ENCODE peak calls at places on chromosomes 3 and 15, in four cellular contexts. R is CD4-positive, alpha-beta T cell; Z is activated CD4-positive, CD25-positive, alpha-beta regulatory T cell; I is neuronal stem cell. P is an unnamed sample.

GRCh38 chr15:31434418-31435255 is 108.0 kb downstream of the KLF13 start:
- DNase-seq in I (no peak), R (peak), Z (peak), P (no peak)

GRCh38 chr3:56919137-56919796 is 117.5 kb upstream of the ARHGEF3 start:
- DNase-seq in I (no peak), R (no peak), Z (no peak), P (peak)

GRCh38 chr3:172312006-172312405 is 136.2 kb downstream of the GHSR start:
- DNase-seq in Z (no peak), R (no peak), I (no peak), P (no peak)

GRCh38 chr15:57156210-57156887 is 220.0 kb upstream of the CGNL1 start:
- DNase-seq in Z (no peak), R (no peak), I (no peak), P (no peak)

GRCh38 chr3:140128217-140129137 is 193.5 kb downstream of the CLSTN2 start:
- DNase-seq in Z (no peak), I (peak), R (no peak), P (peak)

GRCh38 chr15:92906563-92907081 is 6.5 kb downstream of the CHD2 start:
- DNase-seq in R (peak), Z (no peak), I (no peak), P (no peak)

GRCh38 chr3:112097378-112097777 is 11.2 kb downstream of the C3orf52 start:
- DNase-seq in R (no peak), Z (no peak), I (no peak), P (peak)

GRCh38 chr3:122577409-122578028 is at the start of gene PARP15:
- DNase-seq in I (no peak), Z (peak), R (peak), P (no peak)

GRCh38 chr3:122774564-122774963 is 19.1 kb downstream of the HSPBAP1 start:
- DNase-seq in R (no peak), I (no peak), Z (no peak), P (no peak)

GRCh38 chr3:128435561-128435960 is 31.1 kb downstream of the DNAJB8 start:
- DNase-seq in R (no peak), I (no peak), Z (no peak), P (no peak)

GRCh38 chr3:30733229-30733628 is 126.8 kb downstream of the TGFBR2 start:
- DNase-seq in Z (no peak), I (no peak), R (no peak), P (no peak)

GRCh38 chr3:52831500-52832301 is 1.2 kb upstream of the ITIH4 start:
- DNase-seq in Z (no peak), I (no peak), R (no peak), P (no peak)

GRCh38 chr15:80242132-80242769 is 9.8 kb downstream of the CTXND1 start:
- DNase-seq in Z (no peak), I (no peak), R (no peak), P (no peak)

GRCh38 chr15:101266034-101266433 is 11.3 kb downstream of the SELENOS start:
- DNase-seq in Z (no peak), I (no peak), R (no peak), P (no peak)

GRCh38 chr3:190526787-190527767 is 13.2 kb downstream of the IL1RAP start:
- DNase-seq in R (no peak), I (no peak), Z (no peak), P (no peak)

GRCh38 chr3:56629044-56629443 is 54.0 kb downstream of the TASOR start:
- DNase-seq in I (no peak), Z (no peak), R (no peak), P (no peak)

GRCh38 chr15:43749690-43750345 is 3.6 kb downstream of the PDIA3 start:
- DNase-seq in R (peak), I (no peak), Z (no peak), P (no peak)